ENCODE peak calls at places on chromosomes 12 and 14, in ten cellular contexts. D, N, C, S, Z, V, M, X, W and R are unnamed samples.

GRCh38 chr14:65373011-65373670 is 39.4 kb upstream of the FUT8 start:
- DNase-seq in D (no peak), N (no peak), C (no peak), S (no peak), Z (no peak), V (no peak), M (peak; percentile 30), X (no peak), W (peak; percentile 58), R (no peak)

GRCh38 chr12:119179335-119180021 is 747 bp downstream of the HSPB8 start:
- DNase-seq in D (peak; percentile 83), N (peak; percentile 68), C (peak; percentile 75), S (no peak), Z (peak; percentile 44), V (peak; percentile 71), M (peak; percentile 83), X (no peak), W (no peak), R (no peak)

GRCh38 chr12:109777544-109777943 is 55.7 kb downstream of the TRPV4 start:
- DNase-seq in D (no peak), N (peak; percentile 13), C (no peak), S (no peak), Z (peak; percentile 13), V (peak; percentile 40), M (peak; percentile 52), X (peak; percentile 73), W (no peak), R (peak; percentile 26)

GRCh38 chr12:62484234-62484633 is 17.6 kb downstream of the MON2 start:
- DNase-seq in D (no peak), N (no peak), C (no peak), S (no peak), Z (no peak), V (peak; percentile 70), M (no peak), X (no peak), W (no peak), R (no peak)

GRCh38 chr12:6047249-6048227 is 76.9 kb downstream of the VWF start:
- DNase-seq in D (peak; percentile 44), N (peak; percentile 25), C (no peak), S (no peak), Z (peak; percentile 40), V (peak; percentile 96), M (no peak), X (no peak), W (no peak), R (no peak)

GRCh38 chr12:116490481-116490880 is 68.7 kb upstream of the MAP1LC3B2 start:
- DNase-seq in D (no peak), N (peak; percentile 42), C (no peak), S (no peak), Z (peak; percentile 62), V (peak; percentile 63), M (no peak), X (no peak), W (no peak), R (no peak)

GRCh38 chr12:113109872-113110623 is 25.5 kb downstream of the RASAL1 start:
- DNase-seq in D (no peak), N (no peak), C (no peak), S (no peak), Z (no peak), V (no peak), M (no peak), X (no peak), W (no peak), R (no peak)

GRCh38 chr14:100591453-100592371 is 4.5 kb upstream of the BEGAIN start:
- DNase-seq in D (no peak), N (no peak), C (no peak), S (no peak), Z (no peak), V (no peak), M (no peak), X (no peak), W (peak; percentile 41), R (no peak)

GRCh38 chr12:32455607-32456063 is 56.3 kb downstream of the FGD4 start:
- DNase-seq in D (peak; percentile 76), N (peak; percentile 89), C (peak; percentile 22), S (peak; percentile 27), Z (peak; percentile 86), V (peak; percentile 88), M (peak; percentile 76), X (no peak), W (no peak), R (peak; percentile 28)

GRCh38 chr14:96130854-96131253 is 73.8 kb upstream of the BDKRB2 start:
- DNase-seq in D (no peak), N (peak; percentile 21), C (no peak), S (no peak), Z (peak; percentile 71), V (peak; percentile 69), M (no peak), X (no peak), W (no peak), R (no peak)

GRCh38 chr14:67733609-67734008 is 31.9 kb downstream of the RDH12 start:
- DNase-seq in D (no peak), N (no peak), C (no peak), S (no peak), Z (no peak), V (no peak), M (peak; percentile 17), X (no peak), W (no peak), R (no peak)

GRCh38 chr12:25699454-25699853 is 146.4 kb upstream of the LMNTD1 start:
- DNase-seq in D (no peak), N (peak; percentile 56), C (no peak), S (no peak), Z (peak; percentile 51), V (peak; percentile 41), M (no peak), X (no peak), W (no peak), R (no peak)

GRCh38 chr12:57810450-57810849 is 8.1 kb downstream of the AVIL start:
- DNase-seq in D (no peak), N (peak; percentile 75), C (peak; percentile 61), S (no peak), Z (peak; percentile 57), V (peak; percentile 62), M (no peak), X (no peak), W (no peak), R (no peak)

GRCh38 chr12:27821259-27821973 is 41.4 kb upstream of the MANSC4 start:
- DNase-seq in D (peak; percentile 82), N (peak; percentile 86), C (peak; percentile 56), S (peak; percentile 17), Z (peak; percentile 84), V (peak; percentile 79), M (peak; percentile 96), X (peak; percentile 24), W (no peak), R (peak; percentile 49)

GRCh38 chr12:105705765-105706164 is 375.3 kb downstream of the C12orf75 start:
- DNase-seq in D (peak; percentile 66), N (peak; percentile 86), C (peak; percentile 4), S (peak; percentile 38), Z (peak; percentile 81), V (peak; percentile 61), M (peak; percentile 81), X (peak; percentile 14), W (no peak), R (no peak)

GRCh38 chr12:124147579-124147978 is 147.3 kb upstream of the RFLNA start:
- DNase-seq in D (no peak), N (no peak), C (no peak), S (no peak), Z (no peak), V (no peak), M (peak; percentile 62), X (no peak), W (no peak), R (no peak)

GRCh38 chr14:59371762-59372161 is 93.4 kb downstream of the GPR135 start:
- DNase-seq in D (no peak), N (no peak), C (no peak), S (no peak), Z (peak; percentile 36), V (no peak), M (no peak), X (no peak), W (no peak), R (no peak)

GRCh38 chr14:23544511-23545447 is 6.8 kb downstream of the ZFHX2 start:
- DNase-seq in D (no peak), N (no peak), C (no peak), S (no peak), Z (peak; percentile 38), V (peak; percentile 24), M (peak; percentile 94), X (no peak), W (no peak), R (no peak)

GRCh38 chr12:53496752-53497032 is 2.6 kb downstream of the MAP3K12 start:
- DNase-seq in D (no peak), N (no peak), C (no peak), S (no peak), Z (peak; percentile 40), V (no peak), M (no peak), X (no peak), W (no peak), R (no peak)
- H3K4me3 ChIP-seq in D (no peak overlapping the region), N (peak overlapping the region; percentile 36), C (no peak overlapping the region), S (no peak overlapping the region), Z (no peak overlapping the region), V (peak overlapping the region; percentile 38), M (no peak overlapping the region), X (no peak overlapping the region), W (no peak overlapping the region), R (no peak overlapping the region)

DNA sequence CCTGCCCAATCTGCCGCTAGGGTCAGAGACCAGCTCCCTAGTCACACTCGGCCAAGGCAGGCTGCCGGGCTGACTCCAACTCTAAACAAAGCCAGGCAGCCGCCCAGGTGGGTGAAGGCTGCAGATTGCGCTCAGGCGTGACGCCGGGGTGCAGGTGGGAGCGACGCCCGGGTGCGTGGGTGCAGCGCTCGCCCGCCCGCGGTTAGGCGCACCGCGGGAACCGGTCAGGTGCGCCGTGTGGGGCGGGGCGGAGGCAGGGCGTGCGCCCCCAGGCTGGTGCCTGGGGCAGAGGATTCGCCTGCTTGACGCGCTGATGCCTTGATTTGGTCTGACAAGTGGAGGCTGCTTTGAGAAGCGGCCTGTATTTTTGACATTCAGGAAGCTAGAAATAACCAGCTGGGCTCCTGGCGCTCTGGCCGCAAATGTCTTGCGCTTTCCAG is 126.7 kb upstream of the HIF1A start:
- DNase-seq in D (no peak), N (no peak), C (peak; percentile 75), S (no peak), Z (no peak), V (no peak), M (peak; percentile 72), X (peak; percentile 67), W (peak; percentile 83), R (peak; percentile 57)
- H3K4me3 ChIP-seq in D (no peak overlapping the region), N (no peak overlapping the region), C (peak overlapping the region; percentile 48), S (no peak overlapping the region), Z (no peak overlapping the region), V (no peak overlapping the region), M (peak overlapping the region; percentile 65), X (no peak overlapping the region), W (peak overlapping the region; percentile 33), R (no peak overlapping the region)

GRCh38 chr14:54781080-54781479 is 121.5 kb downstream of the GCH1 start:
- DNase-seq in D (no peak), N (no peak), C (no peak), S (no peak), Z (no peak), V (no peak), M (no peak), X (no peak), W (no peak), R (no peak)
- H3K4me3 ChIP-seq in D (no peak overlapping the region), N (no peak overlapping the region), C (no peak overlapping the region), S (no peak overlapping the region), Z (no peak overlapping the region), V (no peak overlapping the region), M (no peak overlapping the region), X (no peak overlapping the region), W (no peak overlapping the region), R (no peak overlapping the region)

DNA sequence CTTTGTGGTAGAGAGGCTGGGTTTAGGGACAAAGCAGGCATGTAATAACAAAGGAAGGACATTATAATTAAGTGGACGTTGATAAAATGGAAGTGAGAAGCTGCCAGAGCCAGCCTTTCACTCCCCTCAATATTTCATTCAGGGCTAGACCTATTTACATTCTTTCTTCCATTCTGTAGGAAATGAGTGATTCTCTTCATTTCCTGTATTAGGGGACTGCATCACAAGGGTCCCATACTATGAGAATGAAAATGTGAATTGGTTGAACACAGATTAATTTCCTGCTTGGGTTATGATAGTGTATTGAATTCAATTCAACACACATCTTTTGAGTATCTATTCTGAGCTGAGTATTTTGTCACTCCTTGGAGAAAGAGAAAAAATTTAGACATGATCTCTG is 143.0 kb downstream of the OTOGL start:
- DNase-seq in D (no peak), N (no peak), C (no peak), S (no peak), Z (no peak), V (no peak), M (no peak), X (no peak), W (no peak), R (no peak)
- H3K4me3 ChIP-seq in D (no peak overlapping the region), N (no peak overlapping the region), C (no peak overlapping the region), S (no peak overlapping the region), Z (no peak overlapping the region), V (no peak overlapping the region), M (no peak overlapping the region), X (no peak overlapping the region), W (no peak overlapping the region), R (no peak overlapping the region)